ENCODE peak calls at places on chromosome 18, in eight cellular contexts. One of them, this sample, is unnamed.

GRCh38 chr18:10041180-10041579 is 127.4 kb downstream of the VAPA start:
- DNase-seq in AG08396: no peak
- DNase-seq in tibial artery: peak; percentile 90
- DNase-seq in body of pancreas: peak; percentile 64
- DNase-seq in GM23248: no peak
- DNase-seq in GM10248: no peak
- DNase-seq in tibial nerve: peak; percentile 71
- DNase-seq in fibroblast of villous mesenchyme: peak; percentile 100
- DNase-seq in this sample: no peak

GRCh38 chr18:23912356-23912755 is 102.2 kb upstream of the TTC39C start:
- DNase-seq in GM23248: peak; percentile 58
- DNase-seq in body of pancreas: no peak
- DNase-seq in tibial artery: no peak
- DNase-seq in GM10248: no peak
- DNase-seq in AG08396: no peak
- DNase-seq in fibroblast of villous mesenchyme: peak; percentile 44
- DNase-seq in tibial nerve: no peak
- DNase-seq in this sample: no peak

GRCh38 chr18:42706029-42706608 is 409.4 kb downstream of the RIT2 start:
- DNase-seq in AG08396: no peak
- DNase-seq in tibial artery: no peak
- DNase-seq in GM10248: no peak
- DNase-seq in GM23248: no peak
- DNase-seq in fibroblast of villous mesenchyme: no peak
- DNase-seq in body of pancreas: no peak
- DNase-seq in tibial nerve: no peak
- DNase-seq in this sample: no peak

GRCh38 chr18:9673296-9674251 is 34.5 kb upstream of the RAB31 start:
- DNase-seq in tibial artery: peak; percentile 26
- DNase-seq in GM23248: peak; percentile 85
- DNase-seq in tibial nerve: peak; percentile 19
- DNase-seq in body of pancreas: peak; percentile 84
- DNase-seq in AG08396: peak; percentile 57
- DNase-seq in GM10248: peak; percentile 89
- DNase-seq in fibroblast of villous mesenchyme: peak; percentile 82
- DNase-seq in this sample: peak; percentile 77

GRCh38 chr18:68494802-68495560 is 219.9 kb downstream of the TMX3 start:
- DNase-seq in GM23248: peak; percentile 86
- DNase-seq in fibroblast of villous mesenchyme: peak; percentile 98
- DNase-seq in tibial artery: no peak
- DNase-seq in AG08396: peak; percentile 70
- DNase-seq in GM10248: no peak
- DNase-seq in body of pancreas: no peak
- DNase-seq in tibial nerve: no peak
- DNase-seq in this sample: no peak

GRCh38 chr18:9506046-9506792 is 30.9 kb downstream of the RALBP1 start:
- DNase-seq in body of pancreas: peak; percentile 26
- DNase-seq in AG08396: no peak
- DNase-seq in GM23248: peak; percentile 21
- DNase-seq in fibroblast of villous mesenchyme: no peak
- DNase-seq in tibial nerve: no peak
- DNase-seq in tibial artery: no peak
- DNase-seq in GM10248: no peak
- DNase-seq in this sample: no peak

GRCh38 chr18:7535436-7536190 is 31.5 kb upstream of the PTPRM start:
- DNase-seq in tibial artery: no peak
- DNase-seq in AG08396: no peak
- DNase-seq in body of pancreas: no peak
- DNase-seq in fibroblast of villous mesenchyme: no peak
- DNase-seq in tibial nerve: no peak
- DNase-seq in GM23248: no peak
- DNase-seq in GM10248: no peak
- DNase-seq in this sample: no peak

GRCh38 chr18:79487198-79488165 is 91.8 kb downstream of the NFATC1 start:
- DNase-seq in fibroblast of villous mesenchyme: no peak
- DNase-seq in tibial nerve: no peak
- DNase-seq in AG08396: no peak
- DNase-seq in body of pancreas: no peak
- DNase-seq in tibial artery: no peak
- DNase-seq in GM10248: no peak
- DNase-seq in GM23248: no peak
- DNase-seq in this sample: peak; percentile 21

GRCh38 chr18:27996792-27997191 is 180.1 kb downstream of the CDH2 start:
- DNase-seq in tibial nerve: no peak
- DNase-seq in tibial artery: no peak
- DNase-seq in body of pancreas: no peak
- DNase-seq in fibroblast of villous mesenchyme: peak; percentile 69
- DNase-seq in GM10248: no peak
- DNase-seq in GM23248: peak; percentile 68
- DNase-seq in AG08396: no peak
- DNase-seq in this sample: no peak

GRCh38 chr18:37138456-37138855 is 309.5 kb downstream of the KIAA1328 start:
- DNase-seq in GM10248: no peak
- DNase-seq in fibroblast of villous mesenchyme: no peak
- DNase-seq in tibial nerve: no peak
- DNase-seq in body of pancreas: no peak
- DNase-seq in GM23248: no peak
- DNase-seq in tibial artery: no peak
- DNase-seq in AG08396: no peak
- DNase-seq in this sample: no peak

This sample was measured in CD14-positive monocyte.